ENCODE peak calls at places on chromosomes 3 and 15, in five cellular contexts. One of them, this sample, is unnamed.

GRCh38 chr15:68792901-68793766 is 27.6 kb downstream of the ANP32A start:
- DNase-seq in cardiac fibroblast: no peak
- DNase-seq in right atrium auricular region: no peak
- DNase-seq in NAMALWA: no peak
- DNase-seq in adrenal gland: peak; percentile 57
- DNase-seq in this sample: no peak

GRCh38 chr3:72082121-72082715 is 297.3 kb upstream of the PROK2 start:
- DNase-seq in NAMALWA: peak; percentile 59
- DNase-seq in cardiac fibroblast: peak; percentile 62
- DNase-seq in adrenal gland: no peak
- DNase-seq in right atrium auricular region: peak; percentile 64
- DNase-seq in this sample: no peak

GRCh38 chr3:164233951-164234350 is 844.3 kb downstream of the SI start:
- DNase-seq in NAMALWA: no peak
- DNase-seq in adrenal gland: no peak
- DNase-seq in cardiac fibroblast: no peak
- DNase-seq in right atrium auricular region: no peak
- DNase-seq in this sample: no peak

GRCh38 chr3:189369636-189370035 is 197.9 kb downstream of the TPRG1 start:
- DNase-seq in NAMALWA: no peak
- DNase-seq in adrenal gland: no peak
- DNase-seq in cardiac fibroblast: no peak
- DNase-seq in right atrium auricular region: no peak
- DNase-seq in this sample: no peak

GRCh38 chr15:38517312-38517711 is 47.3 kb downstream of the RASGRP1 start:
- DNase-seq in cardiac fibroblast: peak; percentile 10
- DNase-seq in adrenal gland: no peak
- DNase-seq in NAMALWA: no peak
- DNase-seq in right atrium auricular region: no peak
- DNase-seq in this sample: no peak

GRCh38 chr3:188296761-188297689 is 143.1 kb downstream of the LPP start:
- DNase-seq in cardiac fibroblast: peak; percentile 95
- DNase-seq in right atrium auricular region: no peak
- DNase-seq in adrenal gland: peak; percentile 72
- DNase-seq in NAMALWA: peak; percentile 18
- DNase-seq in this sample: no peak

GRCh38 chr3:158167737-158168469 is 58.0 kb downstream of the RSRC1 start:
- DNase-seq in adrenal gland: peak; percentile 40
- DNase-seq in right atrium auricular region: no peak
- DNase-seq in NAMALWA: no peak
- DNase-seq in cardiac fibroblast: peak; percentile 94
- DNase-seq in this sample: no peak

GRCh38 chr3:50652709-50653108 is 22.0 kb upstream of the DOCK3 start:
- DNase-seq in adrenal gland: no peak
- DNase-seq in right atrium auricular region: no peak
- DNase-seq in cardiac fibroblast: peak; percentile 33
- DNase-seq in NAMALWA: peak; percentile 26
- DNase-seq in this sample: no peak

GRCh38 chr3:105274958-105275357 is 91.8 kb upstream of the ALCAM start:
- DNase-seq in right atrium auricular region: no peak
- DNase-seq in NAMALWA: no peak
- DNase-seq in cardiac fibroblast: peak; percentile 27
- DNase-seq in adrenal gland: no peak
- DNase-seq in this sample: no peak

GRCh38 chr15:70351941-70352774 is 254.4 kb upstream of the TLE3 start:
- DNase-seq in adrenal gland: no peak
- DNase-seq in NAMALWA: no peak
- DNase-seq in right atrium auricular region: no peak
- DNase-seq in cardiac fibroblast: no peak
- DNase-seq in this sample: no peak

GRCh38 chr15:90337256-90337655 is 14.8 kb upstream of the ZNF774 start:
- DNase-seq in cardiac fibroblast: no peak
- DNase-seq in right atrium auricular region: no peak
- DNase-seq in NAMALWA: no peak
- DNase-seq in adrenal gland: no peak
- DNase-seq in this sample: no peak

GRCh38 chr3:169203631-169204550 is 459.6 kb downstream of the MECOM start:
- DNase-seq in right atrium auricular region: no peak
- DNase-seq in NAMALWA: no peak
- DNase-seq in adrenal gland: no peak
- DNase-seq in cardiac fibroblast: no peak
- DNase-seq in this sample: no peak

GRCh38 chr3:149247929-149248691 is 26.5 kb upstream of the CP start:
- DNase-seq in cardiac fibroblast: peak; percentile 33
- DNase-seq in adrenal gland: no peak
- DNase-seq in NAMALWA: peak; percentile 51
- DNase-seq in right atrium auricular region: no peak
- DNase-seq in this sample: no peak

GRCh38 chr15:100457201-100457600 is 71.5 kb downstream of the CERS3 start:
- DNase-seq in adrenal gland: no peak
- DNase-seq in cardiac fibroblast: peak; percentile 17
- DNase-seq in right atrium auricular region: no peak
- DNase-seq in NAMALWA: no peak
- DNase-seq in this sample: no peak

GRCh38 chr3:115982629-115983028 is 359.3 kb downstream of the GAP43 start:
- DNase-seq in adrenal gland: no peak
- DNase-seq in cardiac fibroblast: no peak
- DNase-seq in NAMALWA: no peak
- DNase-seq in right atrium auricular region: no peak
- DNase-seq in this sample: no peak

GRCh38 chr15:70058642-70059360 is 38.9 kb downstream of the TLE3 start:
- DNase-seq in cardiac fibroblast: no peak
- DNase-seq in adrenal gland: no peak
- DNase-seq in NAMALWA: no peak
- DNase-seq in right atrium auricular region: no peak
- DNase-seq in this sample: no peak

GRCh38 chr3:27195059-27195458 is 174.1 kb downstream of the NEK10 start:
- DNase-seq in cardiac fibroblast: no peak
- DNase-seq in adrenal gland: no peak
- DNase-seq in right atrium auricular region: no peak
- DNase-seq in NAMALWA: no peak
- DNase-seq in this sample: no peak

GRCh38 chr3:50323614-50324199 is 1.2 kb upstream of the HYAL2 start:
- DNase-seq in NAMALWA: no peak
- DNase-seq in right atrium auricular region: peak; percentile 75
- DNase-seq in cardiac fibroblast: peak; percentile 38
- DNase-seq in adrenal gland: peak; percentile 46
- DNase-seq in this sample: no peak

GRCh38 chr3:16380421-16380820 is 115.4 kb downstream of the OXNAD1 start:
- DNase-seq in adrenal gland: no peak
- DNase-seq in NAMALWA: no peak
- DNase-seq in cardiac fibroblast: no peak
- DNase-seq in right atrium auricular region: no peak
- DNase-seq in this sample: no peak

GRCh38 chr15:89400121-89400996 is 65.7 kb upstream of the POLG start:
- DNase-seq in right atrium auricular region: no peak
- DNase-seq in cardiac fibroblast: no peak
- DNase-seq in NAMALWA: no peak
- DNase-seq in adrenal gland: no peak
- DNase-seq in this sample: no peak

GRCh38 chr3:44942202-44942921 is 33.6 kb downstream of the ZDHHC3 start:
- DNase-seq in NAMALWA: no peak
- DNase-seq in cardiac fibroblast: no peak
- DNase-seq in adrenal gland: no peak
- DNase-seq in right atrium auricular region: no peak
- DNase-seq in this sample: no peak

GRCh38 chr15:91199511-91199910 is 99.5 kb downstream of the SV2B start:
- DNase-seq in NAMALWA: no peak
- DNase-seq in cardiac fibroblast: no peak
- DNase-seq in adrenal gland: no peak
- DNase-seq in right atrium auricular region: no peak
- DNase-seq in this sample: no peak

GRCh38 chr3:123632161-123632655 is 47.4 kb upstream of the HACD2 start:
- DNase-seq in adrenal gland: no peak
- DNase-seq in cardiac fibroblast: peak; percentile 91
- DNase-seq in right atrium auricular region: no peak
- DNase-seq in NAMALWA: no peak
- DNase-seq in this sample: no peak

GRCh38 chr3:193605876-193606275 is 12.9 kb downstream of the OPA1 start:
- DNase-seq in right atrium auricular region: peak; percentile 70
- DNase-seq in NAMALWA: peak; percentile 79
- DNase-seq in cardiac fibroblast: peak; percentile 77
- DNase-seq in adrenal gland: peak; percentile 61
- DNase-seq in this sample: no peak

GRCh38 chr3:97823081-97823480 is 1.3 kb downstream of the CRYBG3 start:
- DNase-seq in cardiac fibroblast: no peak
- DNase-seq in adrenal gland: no peak
- DNase-seq in NAMALWA: no peak
- DNase-seq in right atrium auricular region: no peak
- DNase-seq in this sample: no peak

GRCh38 chr3:101950985-101951733 is 101.8 kb downstream of the NFKBIZ start:
- DNase-seq in NAMALWA: no peak
- DNase-seq in cardiac fibroblast: peak; percentile 34
- DNase-seq in adrenal gland: no peak
- DNase-seq in right atrium auricular region: no peak
- DNase-seq in this sample: no peak

GRCh38 chr3:187183210-187183862 is 13.9 kb upstream of the RTP1 start:
- DNase-seq in cardiac fibroblast: no peak
- DNase-seq in NAMALWA: no peak
- DNase-seq in adrenal gland: no peak
- DNase-seq in right atrium auricular region: no peak
- DNase-seq in this sample: no peak

GRCh38 chr3:112610121-112610520 is 30.8 kb downstream of the CCDC80 start:
- DNase-seq in cardiac fibroblast: peak; percentile 61
- DNase-seq in adrenal gland: no peak
- DNase-seq in right atrium auricular region: no peak
- DNase-seq in NAMALWA: no peak
- DNase-seq in this sample: no peak

GRCh38 chr3:126199256-126199655 is 18.9 kb upstream of the ALDH1L1 start:
- DNase-seq in right atrium auricular region: no peak
- DNase-seq in cardiac fibroblast: no peak
- DNase-seq in adrenal gland: no peak
- DNase-seq in NAMALWA: no peak
- DNase-seq in this sample: peak; percentile 39

GRCh38 chr15:70324001-70324974 is 226.6 kb upstream of the TLE3 start:
- DNase-seq in right atrium auricular region: peak; percentile 53
- DNase-seq in NAMALWA: no peak
- DNase-seq in adrenal gland: no peak
- DNase-seq in cardiac fibroblast: no peak
- DNase-seq in this sample: peak; percentile 91

GRCh38 chr3:143269741-143270140 is 150.2 kb downstream of the CHST2 start:
- DNase-seq in cardiac fibroblast: no peak
- DNase-seq in adrenal gland: no peak
- DNase-seq in right atrium auricular region: no peak
- DNase-seq in NAMALWA: no peak
- DNase-seq in this sample: no peak

This sample was measured in esophagus muscularis mucosa.